ENCODE peak calls at places on chromosomes 6 and 20, in nine cellular contexts. K, P, J, L, G, H, C, Q and W are unnamed samples.

GRCh38 chr6:74867286-74867685 is 338.6 kb downstream of the COL12A1 start:
- DNase-seq in K (no peak), P (no peak), J (no peak), L (no peak), G (no peak), H (no peak), C (no peak), Q (no peak), W (no peak)

GRCh38 chr6:69216127-69216526 is 580.7 kb downstream of the LMBRD1 start:
- DNase-seq in K (no peak), P (no peak), J (no peak), L (no peak), G (no peak), H (no peak), C (no peak), Q (no peak), W (no peak)

GRCh38 chr6:110513001-110513400 is 36.6 kb upstream of the SLC22A16 start:
- DNase-seq in K (no peak), P (no peak), J (no peak), L (no peak), G (no peak), H (no peak), C (no peak), Q (no peak), W (no peak)

GRCh38 chr6:72819609-72820008 is 197.7 kb downstream of the KCNQ5 start:
- DNase-seq in K (peak), P (no peak), J (no peak), L (no peak), G (no peak), H (no peak), C (no peak), Q (no peak), W (no peak)

GRCh38 chr20:199996-200395 is 10.5 kb upstream of the DEFB128 start:
- DNase-seq in K (peak), P (no peak), J (no peak), L (no peak), G (no peak), H (no peak), C (no peak), Q (no peak), W (no peak)

GRCh38 chr6:139743629-139744028 is 369.2 kb upstream of the CITED2 start:
- DNase-seq in K (no peak), P (no peak), J (peak), L (no peak), G (no peak), H (peak), C (no peak), Q (no peak), W (no peak)

GRCh38 chr6:170208651-170209353 is 82.1 kb downstream of the DLL1 start:
- DNase-seq in K (no peak), P (no peak), J (no peak), L (peak), G (no peak), H (no peak), C (no peak), Q (peak), W (peak)

GRCh38 chr6:152595507-152595906 is 41.7 kb downstream of the SYNE1 start:
- DNase-seq in K (no peak), P (no peak), J (peak), L (no peak), G (no peak), H (no peak), C (no peak), Q (no peak), W (no peak)

GRCh38 chr20:19784511-19785172 is 26.6 kb downstream of the RIN2 start:
- DNase-seq in K (peak), P (peak), J (peak), L (peak), G (peak), H (peak), C (peak), Q (peak), W (no peak)

GRCh38 chr6:5422321-5422915 is 161.1 kb downstream of the FARS2 start:
- DNase-seq in K (no peak), P (peak), J (peak), L (peak), G (no peak), H (peak), C (no peak), Q (peak), W (no peak)

GRCh38 chr6:41488392-41489129 is 57.6 kb upstream of the FOXP4 start:
- DNase-seq in K (peak), P (peak), J (peak), L (peak), G (no peak), H (no peak), C (no peak), Q (peak), W (no peak)

GRCh38 chr6:105714846-105715245 is 312.0 kb upstream of the PREP start:
- DNase-seq in K (no peak), P (no peak), J (no peak), L (no peak), G (no peak), H (no peak), C (no peak), Q (no peak), W (no peak)

GRCh38 chr6:33820243-33820642 is 16.4 kb upstream of the MLN start:
- DNase-seq in K (no peak), P (no peak), J (no peak), L (no peak), G (no peak), H (no peak), C (peak), Q (no peak), W (no peak)

GRCh38 chr6:10633216-10633615 is 61.2 kb downstream of the C6orf52 start:
- DNase-seq in K (peak), P (no peak), J (peak), L (no peak), G (no peak), H (peak), C (no peak), Q (no peak), W (no peak)

GRCh38 chr6:163790296-163790840 is 375.9 kb downstream of the QKI start:
- DNase-seq in K (no peak), P (no peak), J (no peak), L (no peak), G (no peak), H (no peak), C (no peak), Q (no peak), W (no peak)

GRCh38 chr6:3221579-3221978 is 5.9 kb downstream of the TUBB2B start:
- DNase-seq in K (no peak), P (no peak), J (no peak), L (no peak), G (no peak), H (no peak), C (no peak), Q (no peak), W (no peak)

GRCh38 chr6:128112494-128112893 is 211.6 kb upstream of the THEMIS start:
- DNase-seq in K (no peak), P (no peak), J (no peak), L (no peak), G (no peak), H (no peak), C (no peak), Q (no peak), W (no peak)

GRCh38 chr6:143731789-143732188 is 54.0 kb downstream of the PHACTR2 start:
- DNase-seq in K (no peak), P (no peak), J (no peak), L (no peak), G (no peak), H (no peak), C (no peak), Q (no peak), W (no peak)
- TF ChIP-seq CTCF in K (no peak), P (no peak), J (no peak), L (no peak), G (no peak), H (no peak), C (no peak), Q (no peak), W (no peak)

GRCh38 chr20:59123011-59123676 is 40.5 kb upstream of the ZNF831 start:
- DNase-seq in K (peak), P (peak), J (no peak), L (no peak), G (no peak), H (no peak), C (no peak), Q (no peak), W (no peak)
- TF ChIP-seq POLR2AphosphoS5 in K (no peak), P (no peak), J (no peak), L (no peak), G (no peak), H (no peak), C (no peak), Q (no peak), W (no peak)

DNA sequence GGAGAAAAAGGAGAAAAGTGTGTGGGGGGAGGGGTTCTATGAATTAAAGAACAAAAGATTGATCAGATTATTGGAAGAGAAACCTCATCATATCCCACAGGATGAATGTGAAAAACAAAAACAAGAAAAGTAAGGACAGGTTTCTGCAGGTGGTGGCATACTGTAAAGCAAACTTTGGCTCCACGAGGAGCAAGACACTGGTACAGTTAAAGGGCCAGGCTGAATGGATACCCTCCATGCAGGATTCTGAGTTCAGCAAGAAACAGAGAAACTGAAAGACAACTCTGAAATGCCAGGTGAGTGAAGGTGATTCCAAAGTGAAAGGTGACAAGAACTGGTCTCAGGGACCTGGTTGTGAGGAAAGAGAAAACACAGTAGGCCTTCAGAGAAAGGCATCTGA is 37.4 kb downstream of the FYN start:
- DNase-seq in K (no peak), P (no peak), J (no peak), L (no peak), G (no peak), H (no peak), C (no peak), Q (no peak), W (no peak)
- H3K27ac ChIP-seq in K (no peak), P (no peak), J (no peak), L (peak), G (no peak), H (no peak), C (no peak), Q (no peak), W (no peak)

GRCh38 chr20:40811660-40812414 is 122.8 kb upstream of the MAFB start:
- DNase-seq in K (no peak), P (no peak), J (no peak), L (no peak), G (no peak), H (no peak), C (no peak), Q (peak), W (peak)
- TF ChIP-seq CTCF in K (no peak), P (no peak), J (no peak), L (peak), G (no peak), H (peak), C (peak), Q (peak), W (no peak)